ENCODE peak calls at places on chromosomes 3 and 15, in seven cellular contexts. Y, S, L, C, A, B and T are unnamed samples.

GRCh38 chr3:14289590-14290453 is 111.2 kb downstream of the LSM3 start:
- DNase-seq in A (no peak), B (peak; percentile 92), L (peak; percentile 62), Y (peak; percentile 84), S (peak; percentile 91), C (peak; percentile 74), T (no peak)

GRCh38 chr3:181292984-181293383 is 303.4 kb upstream of the DNAJC19 start:
- DNase-seq in A (no peak), S (no peak), B (peak; percentile 73), L (peak; percentile 24), Y (peak; percentile 11), C (no peak), T (no peak)

GRCh38 chr3:160756907-160757623 is 1.0 kb downstream of the PPM1L start:
- DNase-seq in S (no peak), A (peak; percentile 58), B (no peak), C (peak; percentile 32), Y (no peak), L (no peak), T (peak; percentile 69)

GRCh38 chr3:138046955-138047354 is 37.0 kb downstream of the CLDN18 start:
- DNase-seq in A (no peak), S (no peak), Y (no peak), B (no peak), C (no peak), L (peak; percentile 6), T (no peak)

GRCh38 chr3:8657804-8658311 is 13.3 kb upstream of the SSUH2 start:
- DNase-seq in S (no peak), B (peak; percentile 65), Y (no peak), A (no peak), C (no peak), L (peak; percentile 11), T (no peak)

GRCh38 chr15:76327191-76328105 is 9.1 kb upstream of the ISL2 start:
- DNase-seq in C (no peak), L (peak; percentile 64), Y (no peak), A (no peak), B (peak; percentile 52), S (no peak), T (no peak)

GRCh38 chr3:33277193-33277882 is at the start of gene FBXL2:
- DNase-seq in Y (peak; percentile 56), B (peak; percentile 46), A (peak; percentile 96), L (peak; percentile 87), S (peak; percentile 2), C (peak; percentile 22), T (peak; percentile 82)

GRCh38 chr3:123292321-123293310 is 90.9 kb downstream of the SEC22A start:
- DNase-seq in B (no peak), L (no peak), C (no peak), A (no peak), Y (no peak), S (no peak), T (peak; percentile 47)

GRCh38 chr15:77905301-77905920 is 172.1 kb downstream of the TBC1D2B start:
- DNase-seq in C (no peak), Y (no peak), L (no peak), S (no peak), A (no peak), B (no peak), T (no peak)

GRCh38 chr3:133256787-133257483 is 142.9 kb upstream of the BFSP2 start:
- DNase-seq in A (no peak), B (peak; percentile 22), S (no peak), Y (peak; percentile 21), L (peak; percentile 67), C (no peak), T (no peak)

GRCh38 chr15:70343961-70344360 is 246.2 kb upstream of the TLE3 start:
- DNase-seq in S (no peak), A (no peak), C (peak; percentile 6), B (no peak), L (no peak), Y (no peak), T (no peak)

GRCh38 chr15:85750807-85751730 is 43.7 kb downstream of the KLHL25 start:
- DNase-seq in B (no peak), S (no peak), C (no peak), A (peak; percentile 84), Y (no peak), L (no peak), T (peak; percentile 59)

GRCh38 chr3:10242182-10243065 is 5.8 kb upstream of the TATDN2 start:
- DNase-seq in A (no peak), C (peak; percentile 36), Y (peak; percentile 58), S (no peak), L (no peak), B (peak; percentile 80), T (no peak)

GRCh38 chr3:80190051-80190450 is 422.3 kb upstream of the ROBO1 start:
- DNase-seq in A (no peak), S (no peak), C (no peak), Y (peak; percentile 89), B (peak; percentile 95), L (peak; percentile 99), T (no peak)

GRCh38 chr15:40367038-40367672 is 9.1 kb downstream of the DISP2 start:
- DNase-seq in Y (no peak), L (no peak), B (no peak), S (no peak), A (no peak), C (no peak), T (peak; percentile 88)

GRCh38 chr3:193782280-193782654 is 189.3 kb downstream of the OPA1 start:
- DNase-seq in S (no peak), C (peak; percentile 46), L (peak; percentile 67), A (peak; percentile 53), B (peak; percentile 80), Y (no peak), T (no peak)

GRCh38 chr3:62028236-62028635 is 345.1 kb downstream of the FEZF2 start:
- DNase-seq in L (no peak), S (no peak), Y (no peak), A (no peak), C (no peak), B (peak; percentile 61), T (no peak)

GRCh38 chr3:10546181-10546624 is 40.8 kb upstream of the ATP2B2 start:
- DNase-seq in A (peak; percentile 50), L (no peak), C (no peak), B (no peak), S (no peak), Y (no peak), T (no peak)

GRCh38 chr3:123365450-123366143 is 83.3 kb downstream of the ADCY5 start:
- DNase-seq in A (peak; percentile 71), B (no peak), Y (no peak), S (no peak), L (peak; percentile 75), C (no peak), T (peak; percentile 71)

GRCh38 chr15:80514071-80514780 is 110.0 kb downstream of the ARNT2 start:
- DNase-seq in C (no peak), Y (peak; percentile 39), A (no peak), L (no peak), S (no peak), B (peak; percentile 77), T (no peak)

GRCh38 chr15:35565901-35566300 is 19.9 kb upstream of the DPH6 start:
- DNase-seq in Y (no peak), A (no peak), C (no peak), S (no peak), L (no peak), B (no peak), T (no peak)

GRCh38 chr15:35566991-35567390 is 21.0 kb upstream of the DPH6 start:
- DNase-seq in C (no peak), L (no peak), A (no peak), Y (no peak), S (no peak), B (no peak), T (no peak)

DNA sequence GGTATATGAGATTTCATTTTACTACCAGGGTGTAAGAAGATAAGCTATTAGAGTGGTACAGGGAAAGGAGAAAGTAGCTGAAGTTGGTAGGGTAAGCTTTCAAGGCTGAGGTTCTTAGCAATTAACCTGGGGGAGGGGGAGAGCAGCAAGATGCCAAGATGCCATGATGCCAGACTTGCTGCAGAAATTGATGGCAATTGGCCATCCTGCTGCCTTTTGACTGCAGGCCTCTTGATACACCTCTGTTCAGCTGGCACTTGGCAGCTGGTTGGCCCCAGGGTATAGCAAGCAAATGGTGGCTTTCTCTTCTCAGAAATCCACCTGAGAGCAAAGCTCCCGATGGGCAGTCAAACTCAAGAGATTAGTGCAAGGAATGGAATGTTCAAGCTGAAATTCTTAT is 21.4 kb upstream of the DPH6 start:
- DNase-seq in A (no peak), L (no peak), Y (no peak), C (no peak), S (no peak), B (no peak), T (no peak)
- H3K27ac ChIP-seq in A (no peak overlapping the region), L (no peak overlapping the region), Y (no peak overlapping the region), C (no peak overlapping the region), S (no peak overlapping the region), B (no peak overlapping the region), T (no peak overlapping the region)

GRCh38 chr3:105365536-105366301 is 990 bp upstream of the ALCAM start:
- DNase-seq in B (peak; percentile 63), C (peak; percentile 22), A (peak; percentile 50), S (no peak), L (no peak), Y (peak; percentile 46), T (peak; percentile 22)
- H3K4me3 ChIP-seq in B (peak overlapping the region; percentile 90), C (peak overlapping the region; percentile 70), A (peak overlapping the region; percentile 69), S (peak overlapping the region; percentile 76), L (peak overlapping the region; percentile 83), Y (peak overlapping the region; percentile 66), T (peak overlapping the region; percentile 67)

DNA sequence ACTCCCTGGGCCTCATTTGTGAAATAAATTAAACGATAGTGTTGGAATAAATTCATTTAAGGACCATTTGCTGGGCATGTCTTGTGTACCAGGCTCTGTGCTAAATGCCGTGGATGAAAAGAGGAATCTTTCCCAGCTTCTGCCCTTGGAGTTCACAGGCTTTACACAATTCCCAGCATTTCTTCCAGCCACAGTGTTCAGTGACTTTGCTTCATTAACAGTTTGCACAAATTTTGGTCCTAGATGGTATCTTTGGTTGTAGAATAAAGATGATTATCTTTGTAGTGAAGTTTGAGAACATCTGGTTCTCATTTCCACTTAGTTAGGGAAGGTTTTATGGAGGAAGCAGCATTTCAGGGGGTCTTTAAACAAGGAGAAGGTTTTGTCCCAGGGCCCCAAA is 100.1 kb downstream of the LRTM1 start:
- DNase-seq in A (no peak), L (no peak), Y (no peak), C (no peak), S (no peak), B (no peak), T (no peak)
- TF ChIP-seq CTCF in A (no peak), L (no peak), Y (no peak), C (no peak), S (no peak), B (no peak), T (no peak)

DNA sequence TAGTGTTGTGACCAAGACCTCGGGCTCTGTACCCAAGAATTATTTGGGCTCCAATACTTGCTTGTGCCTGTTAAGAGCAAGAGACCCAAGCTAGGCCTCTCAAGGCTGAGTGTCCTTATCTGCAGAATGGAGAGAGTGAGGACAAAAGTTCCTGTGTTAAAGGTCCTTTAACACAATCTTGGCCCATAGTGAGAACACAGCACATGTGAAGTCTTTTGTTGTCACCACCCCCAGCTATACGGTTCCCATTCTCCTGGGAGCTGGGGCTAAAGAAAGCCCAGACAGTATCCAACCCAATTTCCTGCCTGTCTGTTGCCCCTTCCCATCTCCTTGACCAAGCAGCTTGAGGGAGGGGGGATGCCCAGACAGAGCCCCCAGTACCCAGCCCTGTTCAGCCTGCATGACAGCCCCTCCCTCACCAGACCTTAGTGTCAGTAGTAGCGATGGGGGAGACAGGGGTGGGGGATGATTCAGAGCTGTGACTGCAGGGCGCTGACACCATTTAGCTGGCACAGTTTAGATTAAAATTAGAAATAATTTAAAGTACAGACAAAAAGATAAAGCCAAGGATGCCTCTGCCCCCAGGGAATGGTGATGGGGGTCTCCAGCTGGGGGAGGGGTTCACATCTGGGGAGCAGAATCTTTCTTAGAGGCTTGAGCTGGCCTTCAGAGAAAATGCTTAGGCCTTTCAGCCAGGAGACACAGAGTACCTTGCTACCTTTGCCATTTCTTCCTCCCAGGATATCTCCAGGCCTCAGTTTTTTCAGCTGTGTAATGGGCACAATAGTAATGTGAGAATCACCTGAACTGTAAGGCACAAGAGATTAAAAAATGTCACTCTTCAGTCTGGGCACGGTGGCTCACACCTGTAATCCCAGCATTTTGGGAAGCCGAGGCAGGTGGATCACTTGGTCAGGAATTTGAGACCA is 2.7 kb downstream of the PRKCD start:
- DNase-seq in C (no peak), B (no peak), Y (no peak), A (no peak), L (no peak), S (no peak), T (no peak)
- H3K27ac ChIP-seq in C (no peak overlapping the region), B (no peak overlapping the region), Y (no peak overlapping the region), A (no peak overlapping the region), L (no peak overlapping the region), S (no peak overlapping the region), T (peak overlapping the region; percentile 93)